ENCODE peak calls at places on chromosomes 2 and 18, in ten cellular contexts. O is aorta; T is activated CD8-positive, alpha-beta T cell treated with anti-CD3 and anti-CD28 coated beads for 36 hours; W is natural killer cell; H is stimulated activated naive CD8-positive, alpha-beta T cell treated with anti-CD3 and anti-CD28 coated beads, Interleukin-15, Interleukin-2, amounts not matched to agents 100 U/mL and 50 U/mL, for 24 hours; C is left colon; F is CD4-positive, alpha-beta T cell; V is activated T-helper 17 cell treated with anti-CD3 and anti-CD28 coated beads, Interleukin-2, amount 50 U/mL, for 72 hours; L is activated T-cell treated with anti-CD3 and anti-CD28 coated beads, Interleukin-2, amount 50 U/mL, for 4 hours; B is CD4-positive, CD25-positive, alpha-beta regulatory T cell. J is an unnamed sample.

GRCh38 chr2:8886197-8886508 is 48.7 kb upstream of the KIDINS220 start:
- ATAC-seq in V (no peak), H (no peak), W (no peak), F (no peak), B (no peak), T (no peak), C (peak; percentile 66), L (no peak), O (no peak), J (no peak)

GRCh38 chr18:44668280-44668975 is 12.3 kb upstream of the SETBP1 start:
- ATAC-seq in T (no peak), O (no peak), L (no peak), F (no peak), V (no peak), B (no peak), C (peak; percentile 73), H (no peak), W (no peak), J (no peak)

GRCh38 chr2:74471332-74472065 is 981 bp downstream of the MRPL53 start:
- ATAC-seq in B (no peak), L (no peak), T (no peak), V (no peak), C (peak; percentile 30), H (no peak), O (no peak), F (no peak), W (peak; percentile 20), J (no peak)

GRCh38 chr2:226561962-226562361 is 237.7 kb downstream of the IRS1 start:
- ATAC-seq in C (no peak), W (no peak), H (no peak), B (no peak), V (no peak), O (no peak), L (no peak), T (no peak), F (no peak), J (no peak)

GRCh38 chr2:8090748-8091700 is 590.8 kb upstream of the ID2 start:
- ATAC-seq in B (peak; percentile 47), T (peak; percentile 100), O (peak; percentile 82), H (peak; percentile 99), W (peak; percentile 97), L (peak; percentile 99), V (peak; percentile 100), F (peak; percentile 26), C (peak; percentile 71), J (peak; percentile 74)

GRCh38 chr18:36411745-36412168 is 114.2 kb downstream of the FHOD3 start:
- ATAC-seq in B (no peak), V (no peak), O (no peak), W (no peak), T (no peak), L (no peak), H (no peak), F (no peak), C (no peak), J (no peak)

GRCh38 chr2:36951030-36951518 is 15.3 kb downstream of the STRN start:
- ATAC-seq in O (no peak), T (no peak), H (no peak), V (no peak), W (no peak), F (no peak), C (no peak), L (no peak), B (no peak), J (no peak)

GRCh38 chr18:11579916-11580315 is 29.5 kb upstream of the SLC35G4 start:
- ATAC-seq in L (no peak), V (no peak), B (no peak), O (no peak), C (no peak), F (no peak), W (no peak), T (no peak), H (no peak), J (no peak)

GRCh38 chr2:28580078-28580477 is 84.2 kb downstream of the PLB1 start:
- ATAC-seq in L (no peak), W (no peak), H (no peak), C (no peak), T (no peak), O (no peak), F (no peak), B (no peak), V (no peak), J (no peak)

GRCh38 chr2:57546478-57546877 is 500.1 kb upstream of the VRK2 start:
- ATAC-seq in W (no peak), V (no peak), B (no peak), L (no peak), T (no peak), F (no peak), C (no peak), H (no peak), O (no peak), J (no peak)

GRCh38 chr2:223580951-223581350 is 21.2 kb downstream of the SCG2 start:
- ATAC-seq in B (no peak), H (no peak), F (no peak), L (no peak), C (no peak), O (no peak), W (no peak), T (no peak), V (no peak), J (no peak)

GRCh38 chr2:28199995-28200394 is 192.7 kb upstream of the FOSL2 start:
- ATAC-seq in L (no peak), C (no peak), F (no peak), T (no peak), H (no peak), O (no peak), B (no peak), W (no peak), V (no peak), J (no peak)

GRCh38 chr2:136162438-136162837 is 44.5 kb upstream of the CXCR4 start:
- ATAC-seq in W (no peak), C (no peak), H (no peak), B (no peak), V (no peak), T (no peak), L (no peak), O (no peak), F (peak; percentile 62), J (no peak)

GRCh38 chr2:256094-256493 is 7.7 kb downstream of the SH3YL1 start:
- ATAC-seq in F (no peak), C (no peak), H (no peak), W (no peak), T (no peak), B (no peak), V (no peak), O (no peak), L (no peak), J (no peak)

GRCh38 chr2:79512442-79513401 is at the start of gene CTNNA2:
- ATAC-seq in O (peak; percentile 41), W (no peak), F (no peak), L (peak; percentile 72), B (no peak), C (peak; percentile 77), H (no peak), T (peak; percentile 62), V (no peak), J (peak; percentile 65)

GRCh38 chr2:41222593-41222992 is 770.7 kb upstream of the SLC8A1 start:
- ATAC-seq in W (no peak), H (no peak), T (no peak), F (no peak), V (no peak), L (no peak), C (no peak), O (no peak), B (no peak), J (no peak)

GRCh38 chr2:104545055-104545454 is 308.9 kb upstream of the POU3F3 start:
- ATAC-seq in L (no peak), W (no peak), B (no peak), F (no peak), V (no peak), O (no peak), T (no peak), C (no peak), H (no peak), J (no peak)

GRCh38 chr2:219475697-219476604 is 22.7 kb upstream of the GMPPA start:
- ATAC-seq in F (peak; percentile 77), W (peak; percentile 60), T (peak; percentile 96), C (peak; percentile 94), V (peak; percentile 75), B (peak; percentile 56), H (peak; percentile 62), L (peak; percentile 79), O (peak; percentile 77), J (no peak)

GRCh38 chr18:48962252-48962856 is 11.6 kb upstream of the SMAD7 start:
- ATAC-seq in L (no peak), B (no peak), C (no peak), V (no peak), F (no peak), H (no peak), T (no peak), W (no peak), O (peak; percentile 6), J (no peak)

GRCh38 chr2:121626777-121627524 is 22.3 kb downstream of the CLASP1 start:
- ATAC-seq in T (no peak), L (no peak), B (no peak), H (no peak), V (no peak), F (no peak), O (no peak), W (no peak), C (no peak), J (no peak)

GRCh38 chr18:11994708-11995444 is 13.6 kb downstream of the IMPA2 start:
- ATAC-seq in L (no peak), B (no peak), H (no peak), T (peak; percentile 18), O (no peak), W (no peak), V (no peak), C (peak; percentile 34), F (no peak), J (no peak)

GRCh38 chr2:177753682-177754475 is 318.7 kb downstream of the PDE11A start:
- ATAC-seq in L (peak; percentile 23), T (no peak), B (peak; percentile 45), V (peak; percentile 57), H (peak; percentile 53), C (peak; percentile 64), O (peak; percentile 78), F (peak; percentile 90), W (peak; percentile 26), J (no peak)

GRCh38 chr2:179139506-179139905 is 89.6 kb upstream of the CCDC141 start:
- ATAC-seq in T (peak; percentile 88), V (peak; percentile 76), C (no peak), L (peak; percentile 53), B (no peak), O (no peak), W (no peak), H (peak; percentile 93), F (no peak), J (no peak)

GRCh38 chr2:230850358-230850658 is 14.4 kb upstream of the ITM2C start:
- ATAC-seq in V (no peak), C (no peak), O (no peak), F (no peak), H (no peak), W (no peak), T (no peak), L (no peak), B (no peak), J (no peak)

GRCh38 chr2:95260028-95261023 is 13.9 kb upstream of the PROM2 start:
- ATAC-seq in T (no peak), W (no peak), C (no peak), L (no peak), V (no peak), H (no peak), F (no peak), O (no peak), B (no peak), J (no peak)

GRCh38 chr18:69936191-69936558 is 11.5 kb downstream of the CD226 start:
- ATAC-seq in W (peak; percentile 11), B (no peak), F (no peak), V (peak; percentile 30), L (no peak), C (peak; percentile 54), T (no peak), O (no peak), H (no peak), J (no peak)

GRCh38 chr2:38174646-38175096 is 98.7 kb upstream of the CYP1B1 start:
- ATAC-seq in O (peak; percentile 75), W (no peak), B (no peak), L (no peak), V (no peak), T (no peak), F (no peak), C (no peak), H (no peak), J (no peak)

GRCh38 chr2:11996618-11997017 is 250.2 kb downstream of the LPIN1 start:
- ATAC-seq in W (no peak), V (peak; percentile 79), F (no peak), L (no peak), B (no peak), T (no peak), C (no peak), H (no peak), O (no peak), J (no peak)

J was measured in stimulated activated memory B cell treated with anti-CD40 and anti-IgM and Interleukin-4, amounts not matched to agents 10 μg/mL and 1 μg/mL and 100 μg/mL, for 72 hours.